ENCODE peak calls at places on chromosome 5, in nine cellular contexts. One of them, this sample, is unnamed.

GRCh38 chr5:14712666-14713065 is 48.1 kb downstream of the OTULIN start:
- DNase-seq in BJ: no peak
- DNase-seq in B cell: no peak
- DNase-seq in nephron progenitor cell: no peak
- DNase-seq in ovary: no peak
- DNase-seq in fibroblast of lung: no peak
- DNase-seq in foreskin fibroblast: no peak
- DNase-seq in lower lobe of right lung: no peak
- DNase-seq in WTC11: no peak
- DNase-seq in this sample: no peak

GRCh38 chr5:90022711-90023053 is 386.9 kb downstream of the CETN3 start:
- DNase-seq in BJ: no peak
- DNase-seq in B cell: no peak
- DNase-seq in nephron progenitor cell: no peak
- DNase-seq in ovary: no peak
- DNase-seq in fibroblast of lung: peak
- DNase-seq in foreskin fibroblast: no peak
- DNase-seq in lower lobe of right lung: no peak
- DNase-seq in WTC11: no peak
- DNase-seq in this sample: no peak

GRCh38 chr5:159928122-159928960 is 12.1 kb downstream of the ADRA1B start:
- DNase-seq in BJ: peak
- DNase-seq in B cell: no peak
- DNase-seq in nephron progenitor cell: no peak
- DNase-seq in ovary: peak
- DNase-seq in fibroblast of lung: peak
- DNase-seq in foreskin fibroblast: peak
- DNase-seq in lower lobe of right lung: peak
- DNase-seq in WTC11: no peak
- DNase-seq in this sample: no peak

GRCh38 chr5:101346447-101346846 is 443.4 kb upstream of the ST8SIA4 start:
- DNase-seq in BJ: no peak
- DNase-seq in B cell: no peak
- DNase-seq in nephron progenitor cell: no peak
- DNase-seq in ovary: no peak
- DNase-seq in fibroblast of lung: no peak
- DNase-seq in foreskin fibroblast: no peak
- DNase-seq in lower lobe of right lung: no peak
- DNase-seq in WTC11: no peak
- DNase-seq in this sample: no peak

GRCh38 chr5:4541334-4541733 is 598.8 kb upstream of the ADAMTS16 start:
- DNase-seq in BJ: no peak
- DNase-seq in B cell: no peak
- DNase-seq in nephron progenitor cell: no peak
- DNase-seq in ovary: no peak
- DNase-seq in fibroblast of lung: no peak
- DNase-seq in foreskin fibroblast: no peak
- DNase-seq in lower lobe of right lung: no peak
- DNase-seq in WTC11: no peak
- DNase-seq in this sample: no peak

GRCh38 chr5:180605554-180606214 is 14.4 kb upstream of the SCGB3A1 start:
- DNase-seq in BJ: no peak
- DNase-seq in B cell: peak
- DNase-seq in nephron progenitor cell: peak
- DNase-seq in ovary: no peak
- DNase-seq in fibroblast of lung: peak
- DNase-seq in foreskin fibroblast: peak
- DNase-seq in lower lobe of right lung: peak
- DNase-seq in WTC11: peak
- DNase-seq in this sample: no peak

GRCh38 chr5:160092519-160092918 is 26.7 kb downstream of the PWWP2A start:
- DNase-seq in BJ: no peak
- DNase-seq in B cell: no peak
- DNase-seq in nephron progenitor cell: no peak
- DNase-seq in ovary: no peak
- DNase-seq in fibroblast of lung: no peak
- DNase-seq in foreskin fibroblast: no peak
- DNase-seq in lower lobe of right lung: no peak
- DNase-seq in WTC11: no peak
- DNase-seq in this sample: no peak

GRCh38 chr5:4087110-4087509 is 491.5 kb downstream of the IRX1 start:
- DNase-seq in BJ: no peak
- DNase-seq in B cell: no peak
- DNase-seq in nephron progenitor cell: no peak
- DNase-seq in ovary: no peak
- DNase-seq in fibroblast of lung: no peak
- DNase-seq in foreskin fibroblast: no peak
- DNase-seq in lower lobe of right lung: no peak
- DNase-seq in WTC11: no peak
- DNase-seq in this sample: no peak

GRCh38 chr5:145471026-145471425 is 364.1 kb downstream of the PRELID2 start:
- DNase-seq in BJ: no peak
- DNase-seq in B cell: no peak
- DNase-seq in nephron progenitor cell: no peak
- DNase-seq in ovary: no peak
- DNase-seq in fibroblast of lung: no peak
- DNase-seq in foreskin fibroblast: no peak
- DNase-seq in lower lobe of right lung: no peak
- DNase-seq in WTC11: no peak
- DNase-seq in this sample: no peak

GRCh38 chr5:59648949-59649921 is 244.3 kb downstream of the PDE4D start:
- DNase-seq in BJ: no peak
- DNase-seq in B cell: no peak
- DNase-seq in nephron progenitor cell: no peak
- DNase-seq in ovary: no peak
- DNase-seq in fibroblast of lung: peak
- DNase-seq in foreskin fibroblast: no peak
- DNase-seq in lower lobe of right lung: no peak
- DNase-seq in WTC11: no peak
- DNase-seq in this sample: no peak

GRCh38 chr5:163503106-163504090 is 2.0 kb upstream of the MAT2B start:
- DNase-seq in BJ: peak
- DNase-seq in B cell: peak
- DNase-seq in nephron progenitor cell: peak
- DNase-seq in ovary: peak
- DNase-seq in fibroblast of lung: peak
- DNase-seq in foreskin fibroblast: peak
- DNase-seq in lower lobe of right lung: peak
- DNase-seq in WTC11: peak
- DNase-seq in this sample: peak

GRCh38 chr5:10565785-10566506 is 2.1 kb downstream of the ANKRD33B start:
- DNase-seq in BJ: no peak
- DNase-seq in B cell: no peak
- DNase-seq in nephron progenitor cell: no peak
- DNase-seq in ovary: no peak
- DNase-seq in fibroblast of lung: no peak
- DNase-seq in foreskin fibroblast: no peak
- DNase-seq in lower lobe of right lung: no peak
- DNase-seq in WTC11: no peak
- DNase-seq in this sample: no peak

GRCh38 chr5:57559110-57559635 is 76.6 kb upstream of the ACTBL2 start:
- DNase-seq in BJ: no peak
- DNase-seq in B cell: no peak
- DNase-seq in nephron progenitor cell: no peak
- DNase-seq in ovary: no peak
- DNase-seq in fibroblast of lung: peak
- DNase-seq in foreskin fibroblast: no peak
- DNase-seq in lower lobe of right lung: no peak
- DNase-seq in WTC11: no peak
- DNase-seq in this sample: no peak

GRCh38 chr5:57698785-57699184 is 216.2 kb upstream of the ACTBL2 start:
- DNase-seq in BJ: no peak
- DNase-seq in B cell: no peak
- DNase-seq in nephron progenitor cell: no peak
- DNase-seq in ovary: no peak
- DNase-seq in fibroblast of lung: peak
- DNase-seq in foreskin fibroblast: no peak
- DNase-seq in lower lobe of right lung: no peak
- DNase-seq in WTC11: no peak
- DNase-seq in this sample: no peak

GRCh38 chr5:59673438-59674058 is 220.0 kb downstream of the PDE4D start:
- DNase-seq in BJ: no peak
- DNase-seq in B cell: no peak
- DNase-seq in nephron progenitor cell: peak
- DNase-seq in ovary: no peak
- DNase-seq in fibroblast of lung: peak
- DNase-seq in foreskin fibroblast: peak
- DNase-seq in lower lobe of right lung: no peak
- DNase-seq in WTC11: no peak
- DNase-seq in this sample: peak

GRCh38 chr5:103394676-103395075 is 136.1 kb downstream of the MACIR start:
- DNase-seq in BJ: no peak
- DNase-seq in B cell: no peak
- DNase-seq in nephron progenitor cell: no peak
- DNase-seq in ovary: no peak
- DNase-seq in fibroblast of lung: no peak
- DNase-seq in foreskin fibroblast: no peak
- DNase-seq in lower lobe of right lung: no peak
- DNase-seq in WTC11: no peak
- DNase-seq in this sample: no peak

DNA sequence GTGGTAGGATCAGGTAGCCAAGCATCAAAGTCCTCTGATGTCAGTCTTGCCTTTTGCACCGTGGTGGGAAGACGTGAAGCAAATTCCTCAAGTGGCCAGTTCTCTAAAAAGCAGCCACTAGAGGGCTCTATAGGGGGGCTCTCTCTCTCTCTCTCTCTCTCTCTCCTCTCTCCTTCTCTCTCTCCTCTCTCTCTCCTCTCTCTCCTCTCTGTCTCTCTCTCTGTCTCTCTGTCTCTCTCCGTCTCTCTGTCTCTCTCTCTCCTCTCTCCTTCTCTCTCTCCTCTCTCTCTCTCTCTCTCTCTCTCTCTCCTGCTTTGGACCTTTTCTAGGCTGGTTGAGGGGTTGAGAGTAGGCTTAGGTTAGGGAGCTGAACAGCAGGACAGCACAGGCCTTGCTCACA is 13.9 kb upstream of the OSMR start:
- DNase-seq in BJ: no peak
- DNase-seq in B cell: no peak
- DNase-seq in nephron progenitor cell: peak
- DNase-seq in ovary: no peak
- DNase-seq in fibroblast of lung: peak
- DNase-seq in foreskin fibroblast: no peak
- DNase-seq in lower lobe of right lung: no peak
- DNase-seq in WTC11: peak
- DNase-seq in this sample: no peak
- TF ChIP-seq CTCF in BJ: peak
- TF ChIP-seq CTCF in B cell: no peak
- TF ChIP-seq CTCF in nephron progenitor cell: peak
- TF ChIP-seq CTCF in ovary: no peak
- TF ChIP-seq CTCF in fibroblast of lung: peak
- TF ChIP-seq CTCF in foreskin fibroblast: peak
- TF ChIP-seq CTCF in lower lobe of right lung: peak
- TF ChIP-seq CTCF in WTC11: no peak
- TF ChIP-seq CTCF in this sample: peak

GRCh38 chr5:72194846-72195245 is 87.6 kb downstream of the MAP1B start:
- DNase-seq in BJ: no peak
- DNase-seq in B cell: no peak
- DNase-seq in nephron progenitor cell: no peak
- DNase-seq in ovary: no peak
- DNase-seq in fibroblast of lung: peak
- DNase-seq in foreskin fibroblast: no peak
- DNase-seq in lower lobe of right lung: no peak
- DNase-seq in WTC11: no peak
- DNase-seq in this sample: no peak
- TF ChIP-seq CTCF in BJ: no peak
- TF ChIP-seq CTCF in B cell: no peak
- TF ChIP-seq CTCF in nephron progenitor cell: no peak
- TF ChIP-seq CTCF in ovary: no peak
- TF ChIP-seq CTCF in fibroblast of lung: no peak
- TF ChIP-seq CTCF in foreskin fibroblast: no peak
- TF ChIP-seq CTCF in lower lobe of right lung: no peak
- TF ChIP-seq CTCF in WTC11: no peak
- TF ChIP-seq CTCF in this sample: no peak

GRCh38 chr5:6914336-6914735 is 201.1 kb downstream of the TENT4A start:
- DNase-seq in BJ: no peak
- DNase-seq in B cell: no peak
- DNase-seq in nephron progenitor cell: no peak
- DNase-seq in ovary: no peak
- DNase-seq in fibroblast of lung: no peak
- DNase-seq in foreskin fibroblast: no peak
- DNase-seq in lower lobe of right lung: no peak
- DNase-seq in WTC11: no peak
- DNase-seq in this sample: no peak
- TF ChIP-seq CTCF in BJ: no peak
- TF ChIP-seq CTCF in B cell: no peak
- TF ChIP-seq CTCF in nephron progenitor cell: no peak
- TF ChIP-seq CTCF in ovary: no peak
- TF ChIP-seq CTCF in fibroblast of lung: no peak
- TF ChIP-seq CTCF in foreskin fibroblast: no peak
- TF ChIP-seq CTCF in lower lobe of right lung: no peak
- TF ChIP-seq CTCF in WTC11: no peak
- TF ChIP-seq CTCF in this sample: no peak

GRCh38 chr5:151056367-151057306 is 24.2 kb downstream of the TNIP1 start:
- DNase-seq in BJ: no peak
- DNase-seq in B cell: no peak
- DNase-seq in nephron progenitor cell: no peak
- DNase-seq in ovary: no peak
- DNase-seq in fibroblast of lung: no peak
- DNase-seq in foreskin fibroblast: no peak
- DNase-seq in lower lobe of right lung: no peak
- DNase-seq in WTC11: no peak
- DNase-seq in this sample: no peak

GRCh38 chr5:151055336-151055735 is 25.5 kb downstream of the TNIP1 start:
- DNase-seq in BJ: no peak
- DNase-seq in B cell: no peak
- DNase-seq in nephron progenitor cell: no peak
- DNase-seq in ovary: no peak
- DNase-seq in fibroblast of lung: no peak
- DNase-seq in foreskin fibroblast: no peak
- DNase-seq in lower lobe of right lung: no peak
- DNase-seq in WTC11: no peak
- DNase-seq in this sample: no peak

GRCh38 chr5:151058891-151059611 is 21.8 kb downstream of the TNIP1 start:
- DNase-seq in BJ: no peak
- DNase-seq in B cell: peak
- DNase-seq in nephron progenitor cell: no peak
- DNase-seq in ovary: no peak
- DNase-seq in fibroblast of lung: no peak
- DNase-seq in foreskin fibroblast: no peak
- DNase-seq in lower lobe of right lung: no peak
- DNase-seq in WTC11: no peak
- DNase-seq in this sample: no peak

GRCh38 chr5:151060742-151061141 is 20.1 kb downstream of the TNIP1 start:
- DNase-seq in BJ: no peak
- DNase-seq in B cell: no peak
- DNase-seq in nephron progenitor cell: no peak
- DNase-seq in ovary: no peak
- DNase-seq in fibroblast of lung: no peak
- DNase-seq in foreskin fibroblast: no peak
- DNase-seq in lower lobe of right lung: no peak
- DNase-seq in WTC11: no peak
- DNase-seq in this sample: no peak

DNA sequence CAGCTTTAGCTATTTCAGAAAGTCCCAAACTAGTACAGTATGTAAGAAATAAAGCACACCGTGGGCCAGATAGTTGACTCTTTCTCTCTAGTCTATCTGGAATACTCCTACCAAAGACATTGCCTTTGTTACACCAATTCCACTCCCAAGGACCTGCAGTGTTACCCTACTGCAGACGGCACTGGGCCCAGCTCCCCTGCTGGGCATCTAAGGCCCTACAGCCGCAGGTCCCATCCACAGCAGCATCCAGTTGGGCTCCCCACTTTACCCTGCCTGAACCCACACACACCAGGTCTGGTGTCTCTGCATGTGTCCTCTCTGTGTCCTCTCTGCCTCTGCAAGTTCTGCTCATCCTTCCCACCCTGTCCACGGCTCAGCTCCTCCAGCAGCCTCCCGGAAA is 22.5 kb downstream of the TNIP1 start:
- DNase-seq in BJ: no peak
- DNase-seq in B cell: no peak
- DNase-seq in nephron progenitor cell: no peak
- DNase-seq in ovary: no peak
- DNase-seq in fibroblast of lung: no peak
- DNase-seq in foreskin fibroblast: no peak
- DNase-seq in lower lobe of right lung: no peak
- DNase-seq in WTC11: no peak
- DNase-seq in this sample: no peak
- TF ChIP-seq CTCF in BJ: peak
- TF ChIP-seq CTCF in B cell: no peak
- TF ChIP-seq CTCF in nephron progenitor cell: no peak
- TF ChIP-seq CTCF in ovary: no peak
- TF ChIP-seq CTCF in fibroblast of lung: peak
- TF ChIP-seq CTCF in foreskin fibroblast: peak
- TF ChIP-seq CTCF in lower lobe of right lung: no peak
- TF ChIP-seq CTCF in WTC11: no peak
- TF ChIP-seq CTCF in this sample: no peak

This sample was measured in AG09319.